ENCODE peak calls at places on chromosome 10, in nine cellular contexts. One of them, this sample, is unnamed. For H3K9me3, the result is how much of the 10 kb centered on the place peaks cover.

GRCh38 chr10:62655337-62655994 is 149.1 kb upstream of the ADO start:
- DNase-seq in CD4-positive, alpha-beta T cell: no peak
- DNase-seq in CD4-positive, CD25-positive, alpha-beta regulatory T cell: no peak
- DNase-seq in IMR-90: no peak
- DNase-seq in left ventricle myocardium inferior: no peak
- DNase-seq in upper lobe of left lung: no peak
- DNase-seq in K562: no peak
- DNase-seq in Karpas-422: no peak
- DNase-seq in CD8-positive, alpha-beta T cell: no peak
- DNase-seq in this sample: no peak

GRCh38 chr10:101050206-101051069 is 11.4 kb upstream of the KAZALD1 start:
- DNase-seq in CD4-positive, alpha-beta T cell: peak
- DNase-seq in CD4-positive, CD25-positive, alpha-beta regulatory T cell: peak
- DNase-seq in IMR-90: no peak
- DNase-seq in left ventricle myocardium inferior: peak
- DNase-seq in upper lobe of left lung: peak
- DNase-seq in K562: peak
- DNase-seq in Karpas-422: peak
- DNase-seq in CD8-positive, alpha-beta T cell: peak
- DNase-seq in this sample: peak

GRCh38 chr10:949446-949845 is 17.9 kb upstream of the LARP4B start:
- DNase-seq in CD4-positive, alpha-beta T cell: no peak
- DNase-seq in CD4-positive, CD25-positive, alpha-beta regulatory T cell: no peak
- DNase-seq in IMR-90: no peak
- DNase-seq in left ventricle myocardium inferior: no peak
- DNase-seq in upper lobe of left lung: no peak
- DNase-seq in K562: no peak
- DNase-seq in Karpas-422: no peak
- DNase-seq in CD8-positive, alpha-beta T cell: no peak
- DNase-seq in this sample: no peak

GRCh38 chr10:70323143-70323696 is 39.4 kb upstream of the NPFFR1 start:
- DNase-seq in CD4-positive, alpha-beta T cell: no peak
- DNase-seq in CD4-positive, CD25-positive, alpha-beta regulatory T cell: no peak
- DNase-seq in IMR-90: no peak
- DNase-seq in left ventricle myocardium inferior: no peak
- DNase-seq in upper lobe of left lung: no peak
- DNase-seq in K562: no peak
- DNase-seq in Karpas-422: peak
- DNase-seq in CD8-positive, alpha-beta T cell: peak
- DNase-seq in this sample: no peak

GRCh38 chr10:49594594-49594993 is 15.5 kb upstream of the SLC18A3 start:
- DNase-seq in CD4-positive, alpha-beta T cell: no peak
- DNase-seq in CD4-positive, CD25-positive, alpha-beta regulatory T cell: no peak
- DNase-seq in IMR-90: peak
- DNase-seq in left ventricle myocardium inferior: no peak
- DNase-seq in upper lobe of left lung: peak
- DNase-seq in K562: peak
- DNase-seq in Karpas-422: peak
- DNase-seq in CD8-positive, alpha-beta T cell: no peak
- DNase-seq in this sample: no peak

GRCh38 chr10:63137306-63137705 is 4.2 kb downstream of the NRBF2 start:
- DNase-seq in CD4-positive, alpha-beta T cell: no peak
- DNase-seq in CD4-positive, CD25-positive, alpha-beta regulatory T cell: no peak
- DNase-seq in IMR-90: peak
- DNase-seq in left ventricle myocardium inferior: no peak
- DNase-seq in upper lobe of left lung: peak
- DNase-seq in K562: no peak
- DNase-seq in Karpas-422: no peak
- DNase-seq in CD8-positive, alpha-beta T cell: no peak
- DNase-seq in this sample: no peak

GRCh38 chr10:55630491-55631056 is 730.5 kb downstream of the ZWINT start:
- DNase-seq in CD4-positive, alpha-beta T cell: no peak
- DNase-seq in CD4-positive, CD25-positive, alpha-beta regulatory T cell: no peak
- DNase-seq in IMR-90: no peak
- DNase-seq in left ventricle myocardium inferior: no peak
- DNase-seq in upper lobe of left lung: no peak
- DNase-seq in K562: no peak
- DNase-seq in Karpas-422: no peak
- DNase-seq in CD8-positive, alpha-beta T cell: no peak
- DNase-seq in this sample: no peak

GRCh38 chr10:64760371-64760770 is 1239.2 kb downstream of the REEP3 start:
- DNase-seq in CD4-positive, alpha-beta T cell: no peak
- DNase-seq in CD4-positive, CD25-positive, alpha-beta regulatory T cell: no peak
- DNase-seq in IMR-90: no peak
- DNase-seq in left ventricle myocardium inferior: no peak
- DNase-seq in upper lobe of left lung: no peak
- DNase-seq in K562: no peak
- DNase-seq in Karpas-422: no peak
- DNase-seq in CD8-positive, alpha-beta T cell: no peak
- DNase-seq in this sample: no peak

GRCh38 chr10:59126277-59126676 is 50.2 kb upstream of the PHYHIPL start:
- DNase-seq in CD4-positive, alpha-beta T cell: no peak
- DNase-seq in CD4-positive, CD25-positive, alpha-beta regulatory T cell: no peak
- DNase-seq in IMR-90: no peak
- DNase-seq in left ventricle myocardium inferior: no peak
- DNase-seq in upper lobe of left lung: no peak
- DNase-seq in K562: no peak
- DNase-seq in Karpas-422: no peak
- DNase-seq in CD8-positive, alpha-beta T cell: no peak
- DNase-seq in this sample: no peak

GRCh38 chr10:108783897-108784296 is 1139.4 kb downstream of the XPNPEP1 start:
- DNase-seq in CD4-positive, alpha-beta T cell: no peak
- DNase-seq in CD4-positive, CD25-positive, alpha-beta regulatory T cell: peak
- DNase-seq in IMR-90: peak
- DNase-seq in left ventricle myocardium inferior: no peak
- DNase-seq in upper lobe of left lung: peak
- DNase-seq in K562: peak
- DNase-seq in Karpas-422: peak
- DNase-seq in CD8-positive, alpha-beta T cell: no peak
- DNase-seq in this sample: no peak
- H3K9me3 ChIP-seq in CD4-positive, alpha-beta T cell: under half
- H3K9me3 ChIP-seq in CD4-positive, CD25-positive, alpha-beta regulatory T cell: under half
- H3K9me3 ChIP-seq in IMR-90: under half
- H3K9me3 ChIP-seq in left ventricle myocardium inferior: under half
- H3K9me3 ChIP-seq in upper lobe of left lung: under half
- H3K9me3 ChIP-seq in K562: under half
- H3K9me3 ChIP-seq in Karpas-422: under half
- H3K9me3 ChIP-seq in CD8-positive, alpha-beta T cell: under half
- H3K9me3 ChIP-seq in this sample: under half

GRCh38 chr10:130510755-130511154 is 374.6 kb downstream of the GLRX3 start:
- DNase-seq in CD4-positive, alpha-beta T cell: no peak
- DNase-seq in CD4-positive, CD25-positive, alpha-beta regulatory T cell: no peak
- DNase-seq in IMR-90: no peak
- DNase-seq in left ventricle myocardium inferior: no peak
- DNase-seq in upper lobe of left lung: no peak
- DNase-seq in K562: no peak
- DNase-seq in Karpas-422: no peak
- DNase-seq in CD8-positive, alpha-beta T cell: no peak
- DNase-seq in this sample: no peak
- H3K9me3 ChIP-seq in CD4-positive, alpha-beta T cell: under half
- H3K9me3 ChIP-seq in CD4-positive, CD25-positive, alpha-beta regulatory T cell: under half
- H3K9me3 ChIP-seq in IMR-90: half or more
- H3K9me3 ChIP-seq in left ventricle myocardium inferior: under half
- H3K9me3 ChIP-seq in upper lobe of left lung: under half
- H3K9me3 ChIP-seq in K562: under half
- H3K9me3 ChIP-seq in Karpas-422: under half
- H3K9me3 ChIP-seq in CD8-positive, alpha-beta T cell: under half
- H3K9me3 ChIP-seq in this sample: under half

DNA sequence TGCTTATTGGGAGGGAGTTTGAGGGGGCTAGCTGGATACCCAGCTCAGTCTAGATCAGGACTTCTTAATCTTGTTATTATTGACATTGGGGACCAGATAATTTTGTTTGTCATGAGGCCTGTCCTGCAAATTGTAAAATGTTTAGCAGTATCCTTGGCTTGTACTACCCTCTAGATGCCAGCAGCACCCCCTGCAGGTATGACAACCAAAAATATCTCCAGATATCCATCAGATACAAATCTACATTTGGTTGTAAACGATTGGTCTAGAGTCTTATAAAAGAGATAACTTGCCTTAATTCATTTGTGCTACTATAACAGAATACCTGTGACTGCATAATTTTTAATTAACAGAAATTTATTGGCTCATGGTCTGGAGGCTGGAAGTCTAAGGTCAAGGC is 1232.2 kb downstream of the XPNPEP1 start:
- DNase-seq in CD4-positive, alpha-beta T cell: no peak
- DNase-seq in CD4-positive, CD25-positive, alpha-beta regulatory T cell: no peak
- DNase-seq in IMR-90: no peak
- DNase-seq in left ventricle myocardium inferior: no peak
- DNase-seq in upper lobe of left lung: no peak
- DNase-seq in K562: no peak
- DNase-seq in Karpas-422: no peak
- DNase-seq in CD8-positive, alpha-beta T cell: no peak
- DNase-seq in this sample: no peak
- H3K9me3 ChIP-seq in CD4-positive, alpha-beta T cell: under half
- H3K9me3 ChIP-seq in CD4-positive, CD25-positive, alpha-beta regulatory T cell: under half
- H3K9me3 ChIP-seq in IMR-90: under half
- H3K9me3 ChIP-seq in left ventricle myocardium inferior: under half
- H3K9me3 ChIP-seq in upper lobe of left lung: under half
- H3K9me3 ChIP-seq in K562: under half
- H3K9me3 ChIP-seq in Karpas-422: under half
- H3K9me3 ChIP-seq in CD8-positive, alpha-beta T cell: under half
- H3K9me3 ChIP-seq in this sample: under half

DNA sequence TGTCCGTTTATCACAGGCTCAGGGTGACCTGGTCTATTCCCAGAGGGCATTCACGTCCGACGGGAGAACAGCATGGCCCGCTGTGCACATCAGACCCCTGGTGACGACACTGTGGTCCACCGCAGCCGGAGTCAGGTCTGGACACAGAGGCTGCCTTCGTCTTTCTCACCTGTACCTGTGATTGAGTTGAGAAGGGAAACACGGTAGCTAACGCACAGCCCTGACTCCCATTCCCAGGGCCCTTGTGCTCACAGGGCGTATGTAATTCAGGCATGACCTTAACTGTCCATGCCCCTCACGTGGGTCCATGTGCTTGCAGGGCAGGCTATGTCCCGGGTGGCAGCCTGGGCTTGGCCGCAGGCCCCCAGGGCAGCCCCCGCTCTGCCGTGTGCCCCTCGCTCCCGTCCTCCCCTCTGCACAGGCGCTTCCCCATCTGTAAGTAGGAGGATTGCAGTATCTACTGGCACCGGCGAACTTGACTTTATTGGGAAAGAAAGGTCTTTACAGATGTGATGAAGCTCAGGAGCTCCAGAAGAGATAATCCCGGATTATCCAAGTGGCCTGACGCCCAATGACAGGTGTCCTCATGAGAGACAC is 221.3 kb upstream of the TCERG1L start:
- DNase-seq in CD4-positive, alpha-beta T cell: no peak
- DNase-seq in CD4-positive, CD25-positive, alpha-beta regulatory T cell: no peak
- DNase-seq in IMR-90: no peak
- DNase-seq in left ventricle myocardium inferior: no peak
- DNase-seq in upper lobe of left lung: no peak
- DNase-seq in K562: no peak
- DNase-seq in Karpas-422: no peak
- DNase-seq in CD8-positive, alpha-beta T cell: no peak
- DNase-seq in this sample: no peak
- H3K9me3 ChIP-seq in CD4-positive, alpha-beta T cell: under half
- H3K9me3 ChIP-seq in CD4-positive, CD25-positive, alpha-beta regulatory T cell: under half
- H3K9me3 ChIP-seq in IMR-90: under half
- H3K9me3 ChIP-seq in left ventricle myocardium inferior: under half
- H3K9me3 ChIP-seq in upper lobe of left lung: under half
- H3K9me3 ChIP-seq in K562: under half
- H3K9me3 ChIP-seq in Karpas-422: under half
- H3K9me3 ChIP-seq in CD8-positive, alpha-beta T cell: under half
- H3K9me3 ChIP-seq in this sample: under half

GRCh38 chr10:131123496-131123895 is 188.0 kb downstream of the TCERG1L start:
- DNase-seq in CD4-positive, alpha-beta T cell: no peak
- DNase-seq in CD4-positive, CD25-positive, alpha-beta regulatory T cell: no peak
- DNase-seq in IMR-90: no peak
- DNase-seq in left ventricle myocardium inferior: no peak
- DNase-seq in upper lobe of left lung: no peak
- DNase-seq in K562: no peak
- DNase-seq in Karpas-422: no peak
- DNase-seq in CD8-positive, alpha-beta T cell: no peak
- DNase-seq in this sample: no peak

GRCh38 chr10:131125511-131126225 is 185.9 kb downstream of the TCERG1L start:
- DNase-seq in CD4-positive, alpha-beta T cell: no peak
- DNase-seq in CD4-positive, CD25-positive, alpha-beta regulatory T cell: no peak
- DNase-seq in IMR-90: no peak
- DNase-seq in left ventricle myocardium inferior: no peak
- DNase-seq in upper lobe of left lung: no peak
- DNase-seq in K562: no peak
- DNase-seq in Karpas-422: no peak
- DNase-seq in CD8-positive, alpha-beta T cell: no peak
- DNase-seq in this sample: no peak

GRCh38 chr10:131127122-131127589 is 184.4 kb downstream of the TCERG1L start:
- DNase-seq in CD4-positive, alpha-beta T cell: no peak
- DNase-seq in CD4-positive, CD25-positive, alpha-beta regulatory T cell: no peak
- DNase-seq in IMR-90: no peak
- DNase-seq in left ventricle myocardium inferior: no peak
- DNase-seq in upper lobe of left lung: no peak
- DNase-seq in K562: no peak
- DNase-seq in Karpas-422: no peak
- DNase-seq in CD8-positive, alpha-beta T cell: no peak
- DNase-seq in this sample: no peak

GRCh38 chr10:131126321-131127121 is 185.0 kb downstream of the TCERG1L start:
- DNase-seq in CD4-positive, alpha-beta T cell: no peak
- DNase-seq in CD4-positive, CD25-positive, alpha-beta regulatory T cell: no peak
- DNase-seq in IMR-90: no peak
- DNase-seq in left ventricle myocardium inferior: no peak
- DNase-seq in upper lobe of left lung: no peak
- DNase-seq in K562: no peak
- DNase-seq in Karpas-422: no peak
- DNase-seq in CD8-positive, alpha-beta T cell: no peak
- DNase-seq in this sample: no peak

DNA sequence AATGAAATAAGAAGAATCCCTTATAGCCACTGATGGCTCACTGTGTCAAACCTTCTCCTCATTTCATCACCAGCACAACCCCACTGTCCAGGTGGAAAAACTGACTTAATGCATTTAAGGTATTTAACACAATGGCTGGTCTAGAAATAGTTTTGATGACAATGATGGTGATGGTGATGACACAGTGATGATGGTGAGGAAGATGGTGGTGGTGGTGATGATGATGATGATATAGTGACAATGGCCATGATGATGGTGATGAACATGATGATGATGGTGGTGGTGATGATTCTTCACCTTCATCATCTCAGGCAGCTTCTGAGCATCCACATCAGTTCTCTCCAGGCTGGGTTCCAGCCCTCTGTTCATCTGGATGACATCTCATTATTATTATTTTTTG is 186.6 kb downstream of the TCERG1L start:
- DNase-seq in CD4-positive, alpha-beta T cell: no peak
- DNase-seq in CD4-positive, CD25-positive, alpha-beta regulatory T cell: no peak
- DNase-seq in IMR-90: no peak
- DNase-seq in left ventricle myocardium inferior: no peak
- DNase-seq in upper lobe of left lung: no peak
- DNase-seq in K562: no peak
- DNase-seq in Karpas-422: no peak
- DNase-seq in CD8-positive, alpha-beta T cell: no peak
- DNase-seq in this sample: no peak
- H3K9me3 ChIP-seq in CD4-positive, alpha-beta T cell: under half
- H3K9me3 ChIP-seq in CD4-positive, CD25-positive, alpha-beta regulatory T cell: under half
- H3K9me3 ChIP-seq in IMR-90: half or more
- H3K9me3 ChIP-seq in left ventricle myocardium inferior: under half
- H3K9me3 ChIP-seq in upper lobe of left lung: under half
- H3K9me3 ChIP-seq in K562: under half
- H3K9me3 ChIP-seq in Karpas-422: under half
- H3K9me3 ChIP-seq in CD8-positive, alpha-beta T cell: under half
- H3K9me3 ChIP-seq in this sample: under half